ENCODE peak calls at places on chromosomes 13 and 19, in seven cellular contexts. One of them, this sample, is unnamed. For H3K4me1, the result is how much of the 10 kb centered on the place peaks cover.

GRCh38 chr19:3387645-3388589 is 21.5 kb downstream of the NFIC start:
- DNase-seq in upper lobe of left lung: peak
- DNase-seq in upper lobe of right lung: peak
- DNase-seq in cardiac muscle cell: peak
- DNase-seq in A549: peak
- DNase-seq in SJCRH30: no peak
- DNase-seq in tibial nerve: peak
- DNase-seq in this sample: peak

GRCh38 chr19:57664269-57665127 is 4.2 kb upstream of the ZSCAN4 start:
- DNase-seq in upper lobe of left lung: peak
- DNase-seq in upper lobe of right lung: peak
- DNase-seq in cardiac muscle cell: peak
- DNase-seq in A549: peak
- DNase-seq in SJCRH30: peak
- DNase-seq in tibial nerve: no peak
- DNase-seq in this sample: peak

GRCh38 chr13:29676941-29677452 is 81.5 kb upstream of the SLC7A1 start:
- DNase-seq in upper lobe of left lung: no peak
- DNase-seq in upper lobe of right lung: no peak
- DNase-seq in cardiac muscle cell: no peak
- DNase-seq in A549: no peak
- DNase-seq in SJCRH30: no peak
- DNase-seq in tibial nerve: no peak
- DNase-seq in this sample: peak

GRCh38 chr13:43848250-43848649 is 31.3 kb downstream of the CCDC122 start:
- DNase-seq in upper lobe of left lung: no peak
- DNase-seq in upper lobe of right lung: no peak
- DNase-seq in cardiac muscle cell: peak
- DNase-seq in A549: no peak
- DNase-seq in SJCRH30: no peak
- DNase-seq in tibial nerve: no peak
- DNase-seq in this sample: no peak

GRCh38 chr19:47610546-47610894 is 1.6 kb downstream of the BICRA start:
- DNase-seq in upper lobe of left lung: no peak
- DNase-seq in upper lobe of right lung: no peak
- DNase-seq in cardiac muscle cell: no peak
- DNase-seq in A549: no peak
- DNase-seq in SJCRH30: no peak
- DNase-seq in tibial nerve: no peak
- DNase-seq in this sample: no peak

GRCh38 chr13:97762141-97762540 is 191.3 kb upstream of the IPO5 start:
- DNase-seq in upper lobe of left lung: no peak
- DNase-seq in upper lobe of right lung: no peak
- DNase-seq in cardiac muscle cell: no peak
- DNase-seq in A549: no peak
- DNase-seq in SJCRH30: no peak
- DNase-seq in tibial nerve: no peak
- DNase-seq in this sample: no peak

GRCh38 chr13:37681295-37682032 is 82.9 kb upstream of the POSTN start:
- DNase-seq in upper lobe of left lung: no peak
- DNase-seq in upper lobe of right lung: no peak
- DNase-seq in cardiac muscle cell: peak
- DNase-seq in A549: no peak
- DNase-seq in SJCRH30: no peak
- DNase-seq in tibial nerve: no peak
- DNase-seq in this sample: no peak

GRCh38 chr19:7534531-7534980 is 961 bp upstream of the PNPLA6 start:
- DNase-seq in upper lobe of left lung: peak
- DNase-seq in upper lobe of right lung: no peak
- DNase-seq in cardiac muscle cell: peak
- DNase-seq in A549: peak
- DNase-seq in SJCRH30: peak
- DNase-seq in tibial nerve: no peak
- DNase-seq in this sample: peak

GRCh38 chr13:100235311-100235901 is 146.5 kb downstream of the PCCA start:
- DNase-seq in upper lobe of left lung: no peak
- DNase-seq in upper lobe of right lung: no peak
- DNase-seq in cardiac muscle cell: peak
- DNase-seq in A549: peak
- DNase-seq in SJCRH30: no peak
- DNase-seq in tibial nerve: no peak
- DNase-seq in this sample: peak

GRCh38 chr13:56110751-56111150 is 1030.0 kb upstream of the PRR20A start:
- DNase-seq in upper lobe of left lung: no peak
- DNase-seq in upper lobe of right lung: no peak
- DNase-seq in cardiac muscle cell: no peak
- DNase-seq in A549: no peak
- DNase-seq in SJCRH30: no peak
- DNase-seq in tibial nerve: no peak
- DNase-seq in this sample: no peak

GRCh38 chr13:98785405-98785804 is 32.9 kb upstream of the SLC15A1 start:
- DNase-seq in upper lobe of left lung: no peak
- DNase-seq in upper lobe of right lung: no peak
- DNase-seq in cardiac muscle cell: no peak
- DNase-seq in A549: no peak
- DNase-seq in SJCRH30: no peak
- DNase-seq in tibial nerve: no peak
- DNase-seq in this sample: no peak

GRCh38 chr19:14517840-14518505 is at the start of gene DNAJB1:
- DNase-seq in upper lobe of left lung: peak
- DNase-seq in upper lobe of right lung: peak
- DNase-seq in cardiac muscle cell: peak
- DNase-seq in A549: peak
- DNase-seq in SJCRH30: peak
- DNase-seq in tibial nerve: peak
- DNase-seq in this sample: peak

GRCh38 chr19:33234736-33235135 is 9.1 kb upstream of the SLC7A10 start:
- DNase-seq in upper lobe of left lung: no peak
- DNase-seq in upper lobe of right lung: no peak
- DNase-seq in cardiac muscle cell: no peak
- DNase-seq in A549: no peak
- DNase-seq in SJCRH30: no peak
- DNase-seq in tibial nerve: no peak
- DNase-seq in this sample: no peak

GRCh38 chr19:1854032-1854541 is 5.8 kb upstream of the REXO1 start:
- DNase-seq in upper lobe of left lung: no peak
- DNase-seq in upper lobe of right lung: no peak
- DNase-seq in cardiac muscle cell: no peak
- DNase-seq in A549: no peak
- DNase-seq in SJCRH30: no peak
- DNase-seq in tibial nerve: no peak
- DNase-seq in this sample: peak

GRCh38 chr19:19366691-19367396 is 38.6 kb upstream of the GATAD2A start:
- DNase-seq in upper lobe of left lung: peak
- DNase-seq in upper lobe of right lung: peak
- DNase-seq in cardiac muscle cell: peak
- DNase-seq in A549: peak
- DNase-seq in SJCRH30: peak
- DNase-seq in tibial nerve: peak
- DNase-seq in this sample: peak

GRCh38 chr13:26721251-26721939 is 39.2 kb downstream of the GPR12 start:
- DNase-seq in upper lobe of left lung: peak
- DNase-seq in upper lobe of right lung: peak
- DNase-seq in cardiac muscle cell: no peak
- DNase-seq in A549: no peak
- DNase-seq in SJCRH30: no peak
- DNase-seq in tibial nerve: no peak
- DNase-seq in this sample: no peak

GRCh38 chr13:90640976-90641375 is 706.5 kb upstream of the MIR17HG start:
- DNase-seq in upper lobe of left lung: no peak
- DNase-seq in upper lobe of right lung: no peak
- DNase-seq in cardiac muscle cell: peak
- DNase-seq in A549: no peak
- DNase-seq in SJCRH30: no peak
- DNase-seq in tibial nerve: no peak
- DNase-seq in this sample: no peak

GRCh38 chr13:30665638-30666037 is 47.9 kb downstream of the USPL1 start:
- DNase-seq in upper lobe of left lung: no peak
- DNase-seq in upper lobe of right lung: no peak
- DNase-seq in cardiac muscle cell: no peak
- DNase-seq in A549: no peak
- DNase-seq in SJCRH30: no peak
- DNase-seq in tibial nerve: no peak
- DNase-seq in this sample: no peak

GRCh38 chr19:10836478-10837325 is 690 bp upstream of the TMED1 start:
- DNase-seq in upper lobe of left lung: peak
- DNase-seq in upper lobe of right lung: peak
- DNase-seq in cardiac muscle cell: peak
- DNase-seq in A549: peak
- DNase-seq in SJCRH30: peak
- DNase-seq in tibial nerve: peak
- DNase-seq in this sample: peak

GRCh38 chr19:35642798-35643254 is 1.3 kb downstream of the ETV2 start:
- DNase-seq in upper lobe of left lung: no peak
- DNase-seq in upper lobe of right lung: no peak
- DNase-seq in cardiac muscle cell: no peak
- DNase-seq in A549: no peak
- DNase-seq in SJCRH30: no peak
- DNase-seq in tibial nerve: no peak
- DNase-seq in this sample: peak

GRCh38 chr19:11356676-11357550 is 1.7 kb downstream of the PLPPR2 start:
- DNase-seq in upper lobe of left lung: no peak
- DNase-seq in upper lobe of right lung: no peak
- DNase-seq in cardiac muscle cell: no peak
- DNase-seq in A549: no peak
- DNase-seq in SJCRH30: no peak
- DNase-seq in tibial nerve: no peak
- DNase-seq in this sample: no peak

GRCh38 chr13:21399741-21400140 is 59.4 kb downstream of the ZDHHC20 start:
- DNase-seq in upper lobe of left lung: no peak
- DNase-seq in upper lobe of right lung: no peak
- DNase-seq in cardiac muscle cell: peak
- DNase-seq in A549: no peak
- DNase-seq in SJCRH30: no peak
- DNase-seq in tibial nerve: no peak
- DNase-seq in this sample: no peak

GRCh38 chr19:7287716-7288115 is 6.5 kb downstream of the INSR start:
- DNase-seq in upper lobe of left lung: no peak
- DNase-seq in upper lobe of right lung: no peak
- DNase-seq in cardiac muscle cell: no peak
- DNase-seq in A549: no peak
- DNase-seq in SJCRH30: peak
- DNase-seq in tibial nerve: no peak
- DNase-seq in this sample: no peak

DNA sequence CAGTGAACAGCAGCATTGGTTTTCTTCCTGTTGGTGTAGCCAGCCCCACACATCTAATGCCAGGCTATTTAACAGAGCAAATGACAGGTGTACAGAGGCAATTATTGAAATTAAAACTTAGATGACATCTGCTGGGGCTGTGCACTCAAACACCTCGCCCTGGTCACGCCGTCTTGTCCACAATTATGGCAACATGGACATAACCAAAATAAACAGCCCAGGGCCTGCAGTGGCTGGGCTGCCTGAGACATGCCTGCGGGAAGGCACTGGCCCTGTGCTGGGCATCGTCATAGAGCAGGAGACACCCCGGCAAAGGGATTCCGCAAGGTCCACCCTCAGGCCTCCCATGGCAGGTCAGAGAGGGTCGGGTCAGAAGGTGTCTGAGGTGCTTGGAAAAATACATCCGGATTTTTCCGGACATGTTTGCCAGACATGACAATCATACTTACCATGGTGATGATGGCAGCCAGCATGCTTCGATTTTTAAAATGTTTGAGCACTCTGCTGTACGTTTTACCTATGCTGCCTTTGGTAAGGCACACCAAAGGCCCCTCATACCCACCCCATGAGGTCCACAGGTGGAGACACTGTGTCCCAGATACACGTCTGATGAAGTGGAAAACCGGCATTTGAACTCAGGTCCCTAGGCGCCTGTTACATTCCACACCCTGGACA is 47.8 kb downstream of the TSHZ3 start:
- DNase-seq in upper lobe of left lung: no peak
- DNase-seq in upper lobe of right lung: peak
- DNase-seq in cardiac muscle cell: no peak
- DNase-seq in A549: no peak
- DNase-seq in SJCRH30: peak
- DNase-seq in tibial nerve: no peak
- DNase-seq in this sample: no peak
- H3K27ac ChIP-seq in upper lobe of left lung: no peak
- H3K27ac ChIP-seq in upper lobe of right lung: no peak
- H3K27ac ChIP-seq in cardiac muscle cell: no peak
- H3K27ac ChIP-seq in A549: no peak
- H3K27ac ChIP-seq in SJCRH30: peak
- H3K27ac ChIP-seq in tibial nerve: no peak
- H3K27ac ChIP-seq in this sample: no peak

GRCh38 chr19:18021121-18021755 is 13.3 kb downstream of the ARRDC2 start:
- DNase-seq in upper lobe of left lung: peak
- DNase-seq in upper lobe of right lung: peak
- DNase-seq in cardiac muscle cell: peak
- DNase-seq in A549: no peak
- DNase-seq in SJCRH30: no peak
- DNase-seq in tibial nerve: peak
- DNase-seq in this sample: peak
- H3K4me1 ChIP-seq in upper lobe of left lung: half or more
- H3K4me1 ChIP-seq in upper lobe of right lung: half or more
- H3K4me1 ChIP-seq in cardiac muscle cell: under half
- H3K4me1 ChIP-seq in A549: under half
- H3K4me1 ChIP-seq in SJCRH30: under half
- H3K4me1 ChIP-seq in tibial nerve: half or more
- H3K4me1 ChIP-seq in this sample: under half

GRCh38 chr13:24053505-24054251 is 106.8 kb upstream of the SPATA13 start:
- DNase-seq in upper lobe of left lung: peak
- DNase-seq in upper lobe of right lung: no peak
- DNase-seq in cardiac muscle cell: peak
- DNase-seq in A549: peak
- DNase-seq in SJCRH30: peak
- DNase-seq in tibial nerve: no peak
- DNase-seq in this sample: no peak
- H3K27ac ChIP-seq in upper lobe of left lung: peak
- H3K27ac ChIP-seq in upper lobe of right lung: peak
- H3K27ac ChIP-seq in cardiac muscle cell: no peak
- H3K27ac ChIP-seq in A549: peak
- H3K27ac ChIP-seq in SJCRH30: no peak
- H3K27ac ChIP-seq in tibial nerve: no peak
- H3K27ac ChIP-seq in this sample: peak

GRCh38 chr19:54137114-54137912 is at the start of gene CNOT3:
- DNase-seq in upper lobe of left lung: peak
- DNase-seq in upper lobe of right lung: peak
- DNase-seq in cardiac muscle cell: peak
- DNase-seq in A549: peak
- DNase-seq in SJCRH30: peak
- DNase-seq in tibial nerve: peak
- DNase-seq in this sample: peak

GRCh38 chr19:54138777-54139256 is 1.3 kb downstream of the CNOT3 start:
- DNase-seq in upper lobe of left lung: no peak
- DNase-seq in upper lobe of right lung: no peak
- DNase-seq in cardiac muscle cell: no peak
- DNase-seq in A549: no peak
- DNase-seq in SJCRH30: no peak
- DNase-seq in tibial nerve: no peak
- DNase-seq in this sample: no peak

GRCh38 chr19:54137913-54138776 is 583 bp downstream of the CNOT3 start:
- DNase-seq in upper lobe of left lung: no peak
- DNase-seq in upper lobe of right lung: peak
- DNase-seq in cardiac muscle cell: no peak
- DNase-seq in A549: no peak
- DNase-seq in SJCRH30: no peak
- DNase-seq in tibial nerve: no peak
- DNase-seq in this sample: peak

GRCh38 chr19:54136086-54136863 is 1.3 kb upstream of the CNOT3 start:
- DNase-seq in upper lobe of left lung: no peak
- DNase-seq in upper lobe of right lung: no peak
- DNase-seq in cardiac muscle cell: no peak
- DNase-seq in A549: no peak
- DNase-seq in SJCRH30: no peak
- DNase-seq in tibial nerve: no peak
- DNase-seq in this sample: no peak

GRCh38 chr19:54136864-54137113 is 773 bp upstream of the CNOT3 start:
- DNase-seq in upper lobe of left lung: no peak
- DNase-seq in upper lobe of right lung: no peak
- DNase-seq in cardiac muscle cell: no peak
- DNase-seq in A549: no peak
- DNase-seq in SJCRH30: no peak
- DNase-seq in tibial nerve: no peak
- DNase-seq in this sample: no peak
- H3K4me1 ChIP-seq in upper lobe of left lung: under half
- H3K4me1 ChIP-seq in upper lobe of right lung: under half
- H3K4me1 ChIP-seq in cardiac muscle cell: under half
- H3K4me1 ChIP-seq in A549: under half
- H3K4me1 ChIP-seq in SJCRH30: under half
- H3K4me1 ChIP-seq in tibial nerve: under half
- H3K4me1 ChIP-seq in this sample: under half

This sample was measured in pancreas.